ENCODE peak calls at places on chromosomes 1 and 21, in four cellular contexts. Z, I, W and B are unnamed samples.

GRCh38 chr1:198560093-198560638 is 19.7 kb upstream of the ATP6V1G3 start:
- DNase-seq in Z (no peak), W (peak), I (peak), B (no peak)

GRCh38 chr1:8146257-8146855 is 120.2 kb upstream of the ERRFI1 start:
- DNase-seq in I (no peak), Z (no peak), W (no peak), B (no peak)

GRCh38 chr1:204885790-204886189 is 15.1 kb downstream of the NFASC start:
- DNase-seq in W (no peak), I (no peak), Z (no peak), B (no peak)

GRCh38 chr1:36257375-36257767 is 33.1 kb downstream of the THRAP3 start:
- DNase-seq in I (no peak), W (no peak), Z (peak), B (no peak)

GRCh38 chr1:202589190-202589680 is 121.0 kb downstream of the SYT2 start:
- DNase-seq in Z (peak), W (no peak), I (peak), B (no peak)

GRCh38 chr21:35619184-35619583 is 441.1 kb downstream of the SETD4 start:
- DNase-seq in W (no peak), Z (no peak), I (no peak), B (no peak)

GRCh38 chr1:164704954-164705353 is 146.0 kb downstream of the PBX1 start:
- DNase-seq in W (no peak), Z (no peak), I (no peak), B (no peak)

GRCh38 chr21:42845296-42845965 is 33.9 kb downstream of the WDR4 start:
- DNase-seq in Z (no peak), W (peak), I (peak), B (peak)

GRCh38 chr1:239888639-239889038 is 203.0 kb upstream of the FMN2 start:
- DNase-seq in I (no peak), Z (no peak), W (no peak), B (no peak)

GRCh38 chr21:45303111-45303615 is 15.5 kb upstream of the POFUT2 start:
- DNase-seq in Z (no peak), W (peak), I (no peak), B (peak)

GRCh38 chr1:191498318-191498717 is 659.9 kb upstream of the RGS18 start:
- DNase-seq in I (peak), W (no peak), Z (no peak), B (no peak)

GRCh38 chr1:200342511-200343400 is 67.1 kb downstream of the ZNF281 start:
- DNase-seq in W (no peak), Z (no peak), I (peak), B (no peak)

GRCh38 chr1:94522304-94522703 is 19.3 kb downstream of the F3 start:
- DNase-seq in W (no peak), I (peak), Z (no peak), B (no peak)

GRCh38 chr1:208604295-208604694 is 360.1 kb upstream of the PLXNA2 start:
- DNase-seq in I (no peak), W (no peak), Z (no peak), B (no peak)

GRCh38 chr1:86687595-86687994 is 16.8 kb upstream of the SH3GLB1 start:
- DNase-seq in Z (no peak), I (peak), W (no peak), B (no peak)

GRCh38 chr1:11078631-11079030 is 18.8 kb upstream of the SRM start:
- DNase-seq in I (peak), Z (no peak), W (no peak), B (no peak)

GRCh38 chr1:86846166-86846647 is 67.7 kb downstream of the SELENOF start:
- DNase-seq in Z (no peak), I (peak), W (no peak), B (no peak)

GRCh38 chr1:62230724-62231123 is 36.1 kb downstream of the L1TD1 start:
- DNase-seq in I (no peak), W (no peak), Z (no peak), B (no peak)

GRCh38 chr21:36858320-36858957 is 108.0 kb downstream of the HLCS start:
- DNase-seq in I (no peak), W (no peak), Z (no peak), B (no peak)

GRCh38 chr1:65581120-65581519 is 160.7 kb downstream of the LEPR start:
- DNase-seq in Z (no peak), I (peak), W (no peak), B (no peak)

GRCh38 chr1:167911413-167911812 is 2.5 kb downstream of the ADCY10 start:
- DNase-seq in I (no peak), Z (no peak), W (no peak), B (no peak)

GRCh38 chr1:230587056-230587455 is 55.2 kb upstream of the COG2 start:
- DNase-seq in I (no peak), Z (no peak), W (no peak), B (no peak)

DNA sequence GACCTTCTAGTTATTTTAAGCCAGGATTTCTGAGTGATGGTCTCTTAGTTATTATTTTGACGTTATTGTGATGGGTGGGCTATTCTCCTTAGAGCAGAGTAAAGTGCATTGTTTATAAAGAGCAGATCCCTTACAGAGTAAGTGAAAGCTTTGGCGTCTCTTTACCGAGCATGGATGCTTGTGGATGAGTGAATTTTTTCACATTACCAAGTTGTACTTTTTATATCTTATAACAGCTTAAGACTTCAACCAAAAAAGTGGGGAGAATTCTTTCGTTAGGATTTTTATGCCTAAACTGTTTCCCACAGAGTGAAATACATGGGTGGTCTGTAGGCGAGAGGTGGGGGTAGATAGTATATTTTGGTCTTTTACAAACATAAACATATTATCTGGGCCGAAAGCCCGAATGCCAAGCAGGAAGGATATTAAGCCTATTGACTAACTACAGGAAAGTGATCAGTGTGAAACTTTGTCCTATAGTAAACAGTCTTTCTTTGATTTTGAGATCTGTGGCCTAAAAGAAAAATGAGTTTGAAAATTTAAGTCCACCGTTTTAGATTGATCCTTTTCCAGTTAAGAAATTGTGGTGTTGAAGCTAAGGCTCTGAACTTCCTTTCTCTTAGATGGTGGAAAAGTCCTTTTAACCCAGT is 279.0 kb upstream of the C1orf105 start:
- DNase-seq in W (no peak), I (no peak), Z (no peak), B (no peak)
- H3K27ac ChIP-seq in W (peak), I (peak), Z (peak), B (peak)

GRCh38 chr1:155127105-155127671 is 488 bp upstream of the EFNA1 start:
- DNase-seq in I (peak), Z (peak), W (peak), B (peak)

GRCh38 chr1:155127672-155128468 is at the start of gene EFNA1:
- DNase-seq in I (peak), W (peak), Z (peak), B (peak)

GRCh38 chr1:155125511-155125945 is 2.1 kb upstream of the EFNA1 start:
- DNase-seq in W (no peak), Z (no peak), I (no peak), B (no peak)

GRCh38 chr1:155125946-155126493 is 1.7 kb upstream of the EFNA1 start:
- DNase-seq in Z (peak), W (peak), I (peak), B (peak)

GRCh38 chr1:155126494-155127104 is 1.1 kb upstream of the EFNA1 start:
- DNase-seq in I (peak), W (peak), Z (no peak), B (peak)
- H3K27ac ChIP-seq in I (no peak), W (peak), Z (peak), B (peak)

GRCh38 chr1:160193091-160193819 is 2.9 kb downstream of the CASQ1 start:
- DNase-seq in W (peak), Z (peak), I (peak), B (peak)

GRCh38 chr1:160193832-160194736 is 3.7 kb downstream of the CASQ1 start:
- DNase-seq in W (no peak), Z (no peak), I (no peak), B (no peak)

GRCh38 chr1:160189649-160190625 is at the start of gene CASQ1:
- DNase-seq in W (no peak), Z (peak), I (peak), B (no peak)

GRCh38 chr1:160192234-160192633 is 1.9 kb downstream of the CASQ1 start:
- DNase-seq in W (no peak), Z (no peak), I (no peak), B (no peak)

DNA sequence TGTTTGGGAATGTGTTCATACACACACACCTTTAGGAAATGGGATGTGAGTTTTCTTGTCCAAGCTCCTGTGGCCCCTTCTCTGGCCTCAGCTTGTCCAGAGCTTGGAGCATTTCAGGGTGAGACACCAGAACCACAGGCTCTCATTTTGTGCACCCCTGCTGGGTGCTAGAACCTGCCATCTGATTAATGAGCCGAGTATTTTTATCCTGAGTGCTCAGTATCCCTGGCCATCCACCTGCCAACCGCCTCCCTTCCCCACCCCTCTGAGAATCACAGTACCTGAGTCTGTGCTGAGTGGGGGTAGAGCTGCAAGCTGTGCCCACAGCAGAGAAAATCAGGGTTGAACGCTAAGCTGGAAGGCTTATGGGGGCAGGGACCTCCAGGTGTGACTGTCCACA is 1.4 kb downstream of the CASQ1 start:
- DNase-seq in Z (no peak), W (no peak), I (no peak), B (no peak)
- H3K27ac ChIP-seq in Z (peak), W (no peak), I (no peak), B (no peak)

DNA sequence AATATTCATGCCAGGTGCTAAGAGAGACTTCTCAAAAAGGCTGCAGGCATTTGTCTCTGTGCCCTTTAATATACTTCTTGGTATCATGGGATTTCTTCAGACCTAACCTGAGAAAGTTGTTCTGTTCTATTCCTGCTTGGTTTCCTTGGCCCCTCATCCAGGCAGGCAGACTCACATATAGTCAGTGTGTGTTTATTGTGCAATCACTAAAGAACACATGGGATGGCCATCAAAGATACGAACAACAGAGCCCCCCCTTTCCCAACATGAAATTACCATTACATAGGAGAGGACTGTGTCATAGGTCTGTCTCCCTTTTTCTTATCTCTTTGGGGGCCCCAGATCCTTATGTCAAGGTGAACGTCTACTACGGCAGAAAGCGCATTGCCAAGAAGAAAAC is 21.5 kb downstream of the SYT11 start:
- DNase-seq in Z (no peak), W (no peak), I (no peak), B (no peak)
- H3K27ac ChIP-seq in Z (no peak), W (no peak), I (no peak), B (no peak)

GRCh38 chr1:220879509-220880366 is 495 bp downstream of the HLX start:
- DNase-seq in W (peak), I (peak), Z (peak), B (no peak)

GRCh38 chr1:220876511-220877347 is 2.5 kb upstream of the HLX start:
- DNase-seq in I (peak), Z (peak), W (peak), B (no peak)

GRCh38 chr1:220878223-220879081 is 791 bp upstream of the HLX start:
- DNase-seq in Z (peak), I (peak), W (no peak), B (no peak)

GRCh38 chr1:220879090-220879508 is at the start of gene HLX:
- DNase-seq in I (peak), Z (peak), W (peak), B (peak)

GRCh38 chr1:220877348-220878095 is 1.7 kb upstream of the HLX start:
- DNase-seq in W (no peak), Z (no peak), I (no peak), B (no peak)
- H3K27ac ChIP-seq in W (peak), Z (peak), I (no peak), B (peak)